ENCODE peak calls at places on chromosomes 2 and 18, in seven cellular contexts. Z, F, I, Q, A, H and X are unnamed samples.

GRCh38 chr2:31354837-31355236 is 59.7 kb downstream of the XDH start:
- DNase-seq in Z (peak; percentile 20), H (no peak), F (no peak), I (no peak), A (no peak), Q (no peak), X (no peak)

GRCh38 chr2:56522605-56523089 is 338.9 kb downstream of the CCDC85A start:
- DNase-seq in Z (peak; percentile 59), A (no peak), H (peak; percentile 3), Q (no peak), F (peak; percentile 25), I (peak; percentile 33), X (peak; percentile 18)

GRCh38 chr2:112481528-112482228 is at the start of gene TTL:
- DNase-seq in F (peak; percentile 75), A (peak; percentile 78), Q (peak; percentile 40), H (peak; percentile 73), Z (peak; percentile 86), I (peak; percentile 54), X (peak; percentile 85)

GRCh38 chr2:215506604-215506990 is 70.7 kb upstream of the FN1 start:
- DNase-seq in Q (no peak), I (no peak), H (no peak), F (no peak), Z (no peak), A (no peak), X (no peak)

GRCh38 chr2:240448387-240449274 is 13.2 kb downstream of the GPC1 start:
- DNase-seq in A (no peak), H (no peak), Q (no peak), F (no peak), I (no peak), Z (no peak), X (no peak)

GRCh38 chr2:181675241-181675640 is 5.1 kb downstream of the NEUROD1 start:
- DNase-seq in Q (no peak), F (no peak), Z (no peak), A (no peak), H (no peak), I (no peak), X (no peak)

GRCh38 chr2:216391401-216391800 is 19.1 kb upstream of the MARCHF4 start:
- DNase-seq in H (no peak), I (no peak), A (no peak), Q (no peak), Z (no peak), F (no peak), X (no peak)

GRCh38 chr2:28855193-28855592 is 14.9 kb downstream of the TRMT61B start:
- DNase-seq in Z (no peak), Q (no peak), A (no peak), H (no peak), I (no peak), F (no peak), X (no peak)

GRCh38 chr2:139059617-139060016 is 279.4 kb upstream of the NXPH2 start:
- DNase-seq in A (no peak), H (no peak), F (no peak), Z (no peak), Q (no peak), I (no peak), X (no peak)

GRCh38 chr2:636649-637405 is 40.4 kb downstream of the TMEM18 start:
- DNase-seq in A (no peak), Q (peak; percentile 60), Z (peak; percentile 79), H (peak; percentile 41), I (peak; percentile 65), F (peak; percentile 74), X (peak; percentile 79)

GRCh38 chr2:229269146-229269545 is 1.9 kb downstream of the PID1 start:
- DNase-seq in Q (no peak), I (no peak), H (no peak), Z (no peak), F (no peak), A (no peak), X (no peak)

GRCh38 chr2:127104881-127105655 is 1.9 kb downstream of the BIN1 start:
- DNase-seq in I (no peak), Q (peak; percentile 19), A (peak; percentile 62), F (peak; percentile 37), H (no peak), Z (no peak), X (no peak)

DNA sequence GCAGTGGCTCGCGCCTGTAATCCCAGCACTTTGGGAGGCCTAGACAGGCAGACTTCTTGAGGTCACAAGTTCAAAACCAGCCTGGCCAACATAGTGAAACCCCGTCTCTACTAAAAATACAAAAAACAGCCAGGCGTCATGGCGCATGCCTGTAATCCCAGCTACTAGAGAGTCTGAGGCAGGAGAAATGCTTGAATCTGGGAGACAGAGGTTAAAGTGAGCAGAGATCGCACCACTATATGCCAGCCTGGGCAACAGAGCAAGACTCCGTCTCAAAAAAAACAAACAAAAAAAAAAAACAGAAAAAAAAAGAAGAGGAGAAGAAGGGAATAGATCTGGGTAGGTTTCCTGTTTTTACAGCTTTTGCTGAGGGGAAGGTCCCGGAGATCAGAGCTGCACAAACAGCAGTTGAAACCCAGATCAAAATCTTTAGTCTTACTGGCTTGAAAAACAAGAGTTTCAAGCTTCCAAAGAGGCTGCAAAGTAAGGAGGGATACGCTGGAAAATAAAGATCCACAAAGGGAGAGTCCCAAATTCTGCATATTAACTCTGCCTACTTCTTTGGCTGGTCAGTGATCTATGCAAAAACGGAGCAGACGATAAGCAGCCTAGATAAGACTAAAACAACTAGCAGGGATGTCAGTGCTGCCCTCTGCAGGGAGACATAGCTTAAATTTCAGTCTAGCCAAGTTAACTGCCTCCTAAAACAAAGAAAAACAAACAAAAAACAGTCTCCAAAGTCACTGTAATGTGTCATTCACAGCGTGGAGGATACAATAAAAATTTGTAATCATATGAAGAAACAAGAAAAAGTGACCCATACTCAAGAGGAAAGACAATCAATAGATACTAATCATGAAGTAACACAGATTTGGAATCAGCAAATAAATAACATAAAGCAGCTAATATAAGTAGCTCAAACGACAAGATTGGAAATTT is 74.1 kb downstream of the TLK1 start:
- DNase-seq in A (no peak), Z (peak; percentile 60), I (peak; percentile 43), Q (no peak), F (peak; percentile 51), H (peak; percentile 52), X (peak; percentile 20)
- TF ChIP-seq CTCF in A (no peak), Z (peak; percentile 84), I (peak; percentile 61), Q (no peak), F (peak; percentile 11), H (peak; percentile 84), X (peak; percentile 44)

GRCh38 chr2:241859436-241860183 is 916 bp upstream of the PDCD1 start:
- DNase-seq in Q (no peak), H (no peak), A (no peak), F (peak; percentile 63), Z (peak; percentile 48), I (no peak), X (peak; percentile 17)
- TF ChIP-seq CTCF in Q (no peak), H (no peak), A (no peak), F (peak; percentile 24), Z (no peak), I (no peak), X (no peak)

GRCh38 chr18:46296656-46297055 is 192.5 kb downstream of the HAUS1 start:
- DNase-seq in A (no peak), H (no peak), I (no peak), Z (no peak), F (no peak), Q (no peak), X (no peak)
- TF ChIP-seq CTCF in A (no peak), H (no peak), I (no peak), Z (no peak), F (no peak), Q (no peak), X (no peak)

DNA sequence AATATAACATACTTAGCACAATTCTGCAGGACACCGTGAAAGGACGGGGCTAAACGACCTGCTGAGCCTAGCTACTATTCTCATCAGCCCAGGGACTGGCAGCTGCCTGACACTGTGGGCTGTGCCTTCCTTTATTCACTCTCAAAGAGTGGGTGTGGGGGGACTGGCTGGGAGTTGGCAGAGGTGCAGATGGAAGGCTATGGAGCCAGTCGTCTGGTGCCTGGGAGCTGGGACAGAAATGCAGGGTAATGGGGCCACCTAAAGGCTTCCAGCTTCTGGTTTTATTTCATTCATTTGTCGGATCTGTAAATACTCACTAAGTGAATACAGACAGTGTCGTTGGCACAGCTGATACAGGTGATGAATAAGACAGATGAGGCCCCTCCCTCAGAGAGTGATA is 56.0 kb upstream of the NFU1 start:
- DNase-seq in Z (peak; percentile 15), Q (no peak), I (no peak), F (peak; percentile 17), A (no peak), H (no peak), X (no peak)
- TF ChIP-seq CTCF in Z (peak; percentile 9), Q (no peak), I (no peak), F (no peak), A (no peak), H (no peak), X (no peak)

DNA sequence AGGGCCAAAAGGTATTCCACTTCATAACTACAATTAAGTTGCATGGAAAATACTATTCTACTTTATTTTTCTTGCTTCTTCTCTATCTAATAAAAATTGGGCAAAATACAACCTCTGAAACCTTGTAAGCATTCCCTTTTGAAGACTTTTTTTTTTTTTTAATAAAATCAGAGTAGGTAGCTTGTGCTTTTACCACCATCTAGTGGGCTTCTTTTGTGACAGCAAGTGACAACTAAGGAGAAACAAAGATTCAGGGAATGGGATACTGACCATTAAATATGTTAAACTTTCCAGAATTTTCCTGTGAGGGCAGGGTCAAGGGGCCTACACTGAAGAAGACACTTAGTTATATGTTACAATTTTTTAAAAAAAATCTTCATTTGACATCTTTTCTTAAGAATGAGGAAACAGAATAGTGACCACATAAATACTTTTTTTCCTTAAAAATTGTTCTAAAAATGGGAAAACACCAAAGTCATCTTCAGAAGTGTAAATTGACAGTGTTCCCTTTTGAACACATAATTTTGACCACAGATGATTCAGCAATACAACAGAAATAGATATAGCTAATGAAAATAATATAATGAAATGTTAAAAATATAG is 1183.2 kb upstream of the ACVR2A start:
- DNase-seq in Q (no peak), A (no peak), I (peak; percentile 41), Z (peak; percentile 72), F (no peak), H (no peak), X (no peak)
- TF ChIP-seq CTCF in Q (no peak), A (no peak), I (peak; percentile 75), Z (peak; percentile 80), F (peak; percentile 50), H (peak; percentile 66), X (peak; percentile 79)

GRCh38 chr2:106572541-106573148 is 85.5 kb downstream of the CD8B2 start:
- DNase-seq in A (peak; percentile 12), I (no peak), Z (peak; percentile 35), H (peak; percentile 7), F (peak; percentile 42), Q (no peak), X (peak; percentile 48)
- TF ChIP-seq CTCF in A (peak; percentile 28), I (peak; percentile 41), Z (peak; percentile 73), H (peak; percentile 66), F (peak; percentile 84), Q (no peak), X (peak; percentile 70)

GRCh38 chr18:11759456-11759855 is 70.4 kb downstream of the GNAL start:
- DNase-seq in Z (no peak), F (no peak), H (no peak), Q (no peak), I (no peak), A (no peak), X (no peak)

GRCh38 chr18:11757084-11757590 is 68.1 kb downstream of the GNAL start:
- DNase-seq in H (no peak), I (no peak), Z (no peak), F (no peak), A (no peak), Q (no peak), X (no peak)

GRCh38 chr18:11760498-11761158 is 71.6 kb downstream of the GNAL start:
- DNase-seq in H (no peak), Z (no peak), Q (no peak), I (no peak), F (no peak), A (no peak), X (no peak)

GRCh38 chr18:11762429-11762828 is 73.4 kb downstream of the GNAL start:
- DNase-seq in Z (no peak), F (no peak), I (no peak), A (no peak), H (no peak), Q (no peak), X (no peak)

GRCh38 chr18:11761553-11761952 is 72.5 kb downstream of the GNAL start:
- DNase-seq in Q (no peak), Z (no peak), I (no peak), F (no peak), A (no peak), H (no peak), X (no peak)
- TF ChIP-seq CTCF in Q (no peak), Z (peak; percentile 24), I (no peak), F (peak; percentile 62), A (no peak), H (peak; percentile 53), X (peak; percentile 38)